ENCODE peak calls at places on chromosomes 3 and 15, in eight cellular contexts. X is activated T-cell treated with anti-CD3 and anti-CD28 coated beads, Interleukin-2, amount 50 U/mL, for 4 hours; U is choroid plexus epithelial cell; V is NCI-H510A treated with DMSO at 0.1 percent for 48 hours; I is pulmonary artery endothelial cell; A is neural crest cell; H is stimulated activated CD4-positive, alpha-beta T cell treated with anti-CD3 and anti-CD28 coated beads, TNF-alpha, amount 100 ng/mL, for 4 hours; W is activated CD8-positive, alpha-beta memory T cell treated with anti-CD3 and anti-CD28 coated beads for 48 hours. D is an unnamed sample.

GRCh38 chr3:98897701-98898100 is 3.8 kb downstream of the DCBLD2 start:
- DNase-seq in H (no peak), I (no peak), U (no peak), W (no peak), X (no peak), A (no peak), V (no peak), D (no peak)

GRCh38 chr3:112785321-112786001 is 61.2 kb downstream of the CD200R1L start:
- DNase-seq in I (no peak), W (no peak), V (no peak), U (no peak), X (no peak), A (no peak), H (no peak), D (no peak)

GRCh38 chr3:29936054-29936453 is 655.2 kb downstream of the RBMS3 start:
- DNase-seq in H (no peak), V (no peak), I (no peak), U (no peak), A (no peak), W (no peak), X (no peak), D (no peak)

GRCh38 chr15:91422704-91423254 is 322.7 kb downstream of the SV2B start:
- DNase-seq in H (no peak), V (no peak), I (no peak), W (no peak), X (no peak), A (no peak), U (no peak), D (no peak)

GRCh38 chr15:92435145-92435544 is 41.5 kb downstream of the ST8SIA2 start:
- DNase-seq in I (no peak), U (no peak), X (no peak), W (no peak), A (no peak), V (no peak), H (no peak), D (no peak)

GRCh38 chr15:29103825-29104565 is 165.6 kb downstream of the NSMCE3 start:
- DNase-seq in W (peak; percentile 34), V (no peak), U (peak; percentile 97), A (peak; percentile 83), X (peak; percentile 45), H (peak; percentile 29), I (peak; percentile 29), D (peak; percentile 69)

GRCh38 chr3:99419111-99419510 is 219.3 kb upstream of the COL8A1 start:
- DNase-seq in I (no peak), X (no peak), A (no peak), W (no peak), U (peak; percentile 90), H (no peak), V (no peak), D (no peak)

GRCh38 chr3:168047190-168047795 is 48.4 kb downstream of the GOLIM4 start:
- DNase-seq in X (no peak), I (peak; percentile 56), W (no peak), V (peak; percentile 88), A (no peak), U (peak; percentile 92), H (no peak), D (no peak)

D was measured in occipital lobe.